ENCODE peak calls at places on chromosomes 12 and 14, in seven cellular contexts. V, Y, K, B, P, D and L are unnamed samples.

GRCh38 chr14:52342849-52343606 is 28.9 kb downstream of the PTGER2 start:
- DNase-seq in V (no peak), P (no peak), D (no peak), B (no peak), Y (peak), K (peak), L (no peak)

GRCh38 chr12:76033116-76034001 is 1.8 kb upstream of the PHLDA1 start:
- DNase-seq in V (no peak), D (no peak), K (no peak), P (no peak), Y (no peak), B (no peak), L (no peak)

GRCh38 chr12:120979220-120979861 is 998 bp downstream of the HNF1A start:
- DNase-seq in D (no peak), B (no peak), V (no peak), P (no peak), K (no peak), Y (no peak), L (peak)

GRCh38 chr14:20608383-20609095 is 17.4 kb upstream of the RNASE12 start:
- DNase-seq in D (no peak), V (no peak), P (no peak), Y (no peak), K (no peak), B (no peak), L (no peak)

GRCh38 chr12:95022477-95022876 is 19.0 kb upstream of the NDUFA12 start:
- DNase-seq in D (no peak), Y (no peak), B (no peak), K (no peak), P (no peak), V (no peak), L (no peak)

GRCh38 chr14:66315548-66315947 is 170.6 kb upstream of the CCDC196 start:
- DNase-seq in V (no peak), Y (no peak), K (no peak), P (no peak), B (no peak), D (no peak), L (no peak)

GRCh38 chr14:77130386-77130785 is 11.2 kb downstream of the ZDHHC22 start:
- DNase-seq in K (no peak), P (no peak), Y (no peak), D (no peak), B (no peak), V (no peak), L (peak)

GRCh38 chr12:100391856-100392255 is 35.0 kb downstream of the SLC17A8 start:
- DNase-seq in P (peak), B (no peak), K (no peak), Y (no peak), V (no peak), D (no peak), L (peak)

GRCh38 chr12:64801381-64801780 is 23.1 kb upstream of the TBC1D30 start:
- DNase-seq in K (no peak), D (no peak), P (no peak), Y (no peak), B (no peak), V (no peak), L (no peak)

GRCh38 chr12:9049520-9050133 is 60.3 kb downstream of the KLRG1 start:
- DNase-seq in V (no peak), B (peak), D (no peak), P (peak), K (no peak), Y (peak), L (no peak)

GRCh38 chr12:108856428-108857157 is 790 bp downstream of the SSH1 start:
- DNase-seq in D (peak), Y (no peak), B (peak), K (no peak), P (peak), V (peak), L (peak)

GRCh38 chr14:91418387-91419043 is 895 bp upstream of the CCDC88C start:
- DNase-seq in Y (peak), B (peak), K (no peak), D (no peak), V (peak), P (peak), L (peak)

GRCh38 chr12:1297639-1298038 is 296.7 kb downstream of the FBXL14 start:
- DNase-seq in P (no peak), B (no peak), D (no peak), K (no peak), V (no peak), Y (no peak), L (no peak)

GRCh38 chr12:113786107-113786506 is 180.0 kb downstream of the RBM19 start:
- DNase-seq in K (no peak), B (no peak), D (no peak), Y (no peak), V (no peak), P (no peak), L (no peak)

GRCh38 chr14:70858641-70859040 is 48.6 kb upstream of the PCNX1 start:
- DNase-seq in B (no peak), V (no peak), Y (no peak), D (no peak), P (no peak), K (no peak), L (no peak)

GRCh38 chr14:89507521-89507920 is 90.5 kb upstream of the FOXN3 start:
- DNase-seq in Y (peak), B (no peak), P (no peak), K (no peak), V (no peak), D (no peak), L (no peak)

GRCh38 chr12:65209655-65210043 is 40.3 kb downstream of the LEMD3 start:
- DNase-seq in D (no peak), K (no peak), V (no peak), Y (no peak), P (no peak), B (peak), L (no peak)

GRCh38 chr14:24941719-24942118 is 108.2 kb downstream of the STXBP6 start:
- DNase-seq in B (no peak), K (no peak), Y (no peak), V (no peak), D (no peak), P (peak), L (no peak)

GRCh38 chr12:88889326-88890110 is 309.2 kb upstream of the KITLG start:
- DNase-seq in Y (no peak), P (no peak), V (no peak), D (no peak), B (no peak), K (no peak), L (no peak)

GRCh38 chr12:75874456-75874855 is 157.1 kb downstream of the PHLDA1 start:
- DNase-seq in P (no peak), V (no peak), D (no peak), B (no peak), Y (no peak), K (no peak), L (no peak)

GRCh38 chr12:106583578-106584103 is 837 bp downstream of the RFX4 start:
- DNase-seq in P (no peak), D (no peak), Y (no peak), B (no peak), K (no peak), V (no peak), L (no peak)

GRCh38 chr14:61656341-61656740 is 39.0 kb upstream of the HIF1A start:
- DNase-seq in V (no peak), B (no peak), D (no peak), K (no peak), Y (no peak), P (peak), L (no peak)

GRCh38 chr14:103696027-103696402 is 19.2 kb downstream of the XRCC3 start:
- DNase-seq in K (no peak), V (no peak), B (no peak), Y (no peak), D (no peak), P (no peak), L (no peak)

GRCh38 chr12:53213348-53213747 is 6.3 kb upstream of the ITGB7 start:
- DNase-seq in B (peak), D (no peak), Y (no peak), P (peak), K (peak), V (peak), L (peak)